ENCODE peak calls at places on chromosomes 7 and 10, in four cellular contexts. R, F, T and N are unnamed samples.

GRCh38 chr10:7311256-7312178 is 99.3 kb downstream of the SFMBT2 start:
- DNase-seq in R (no peak), F (no peak), T (no peak), N (no peak)

GRCh38 chr10:79196470-79197461 is 128.0 kb downstream of the ZMIZ1 start:
- DNase-seq in R (peak; percentile 85), F (no peak), T (peak; percentile 97), N (peak; percentile 89)

GRCh38 chr7:2700141-2700850 is 12.3 kb downstream of the AMZ1 start:
- DNase-seq in R (no peak), F (no peak), T (no peak), N (no peak)

GRCh38 chr7:18610331-18610948 is 114.9 kb downstream of the HDAC9 start:
- DNase-seq in R (peak; percentile 11), F (no peak), T (peak; percentile 55), N (peak; percentile 29)

GRCh38 chr7:3067193-3067592 is 23.5 kb upstream of the CARD11 start:
- DNase-seq in R (no peak), F (no peak), T (no peak), N (no peak)

GRCh38 chr7:34165927-34166550 is 260.7 kb downstream of the BMPER start:
- DNase-seq in R (peak; percentile 49), F (no peak), T (no peak), N (peak; percentile 3)

GRCh38 chr10:89213191-89213808 is 6.2 kb upstream of the CH25H start:
- DNase-seq in R (peak; percentile 34), F (no peak), T (no peak), N (peak; percentile 19)

GRCh38 chr7:45182856-45183710 is 25.5 kb downstream of the RAMP3 start:
- DNase-seq in R (no peak), F (no peak), T (no peak), N (no peak)

GRCh38 chr10:61475449-61475873 is 22.3 kb upstream of the TMEM26 start:
- DNase-seq in R (no peak), F (no peak), T (no peak), N (no peak)

GRCh38 chr7:48025630-48026029 is 3.3 kb downstream of the SUN3 start:
- DNase-seq in R (no peak), F (no peak), T (no peak), N (no peak)

GRCh38 chr10:119849031-119849789 is 23.4 kb downstream of the MCMBP start:
- DNase-seq in R (no peak), F (no peak), T (no peak), N (no peak)

GRCh38 chr10:47079177-47079580 is 168.0 kb downstream of the PTPN20 start:
- DNase-seq in R (no peak), F (no peak), T (no peak), N (no peak)

GRCh38 chr10:102461187-102462054 is 10.1 kb upstream of the C10orf95 start:
- DNase-seq in R (peak; percentile 99), F (peak; percentile 43), T (peak; percentile 98), N (peak; percentile 96)

GRCh38 chr7:104790440-104790839 is 223.6 kb upstream of the KMT2E start:
- DNase-seq in R (no peak), F (no peak), T (no peak), N (no peak)

GRCh38 chr7:26959290-26959689 is 94.9 kb upstream of the SKAP2 start:
- DNase-seq in R (no peak), F (no peak), T (no peak), N (no peak)

GRCh38 chr10:126131338-126131737 is 235.0 kb downstream of the FANK1 start:
- DNase-seq in R (no peak), F (no peak), T (no peak), N (no peak)

GRCh38 chr7:94095359-94096009 is 91.3 kb upstream of the BET1 start:
- DNase-seq in R (no peak), F (no peak), T (no peak), N (no peak)

GRCh38 chr10:15725603-15726002 is 5.9 kb upstream of the ITGA8 start:
- DNase-seq in R (peak; percentile 60), F (no peak), T (no peak), N (peak; percentile 50)

DNA sequence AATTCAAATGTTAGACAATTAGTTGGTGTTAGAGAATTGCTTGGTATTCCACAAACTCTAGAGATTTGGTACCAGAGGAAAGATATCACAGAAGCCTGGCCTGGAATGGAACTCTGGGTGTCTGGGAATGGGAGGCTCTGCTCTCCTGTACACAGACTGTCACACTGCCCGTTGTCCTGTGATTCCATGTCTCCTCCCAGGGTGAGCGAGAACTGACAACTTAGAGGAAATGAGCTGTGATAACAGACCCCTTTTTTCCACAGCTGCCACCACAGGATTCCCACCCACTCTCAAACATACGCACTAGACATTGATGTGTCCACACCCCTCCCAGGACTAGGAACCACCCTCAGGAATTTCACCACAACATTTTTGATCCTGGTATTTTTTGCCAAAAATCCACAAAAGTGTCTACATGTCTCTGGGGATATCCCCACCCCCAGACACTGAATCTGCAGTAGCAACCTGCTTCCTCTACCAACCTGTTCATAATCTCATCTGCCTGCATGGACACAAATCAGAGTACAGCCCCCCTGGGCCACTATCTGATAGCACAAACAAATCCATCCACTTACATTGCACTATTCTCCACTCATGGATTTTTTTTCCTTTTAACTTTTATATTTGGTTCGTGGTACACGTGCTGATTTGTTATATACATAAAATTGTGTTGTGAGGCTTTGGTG is 4.7 kb downstream of the ZNF273 start:
- DNase-seq in R (peak; percentile 27), F (no peak), T (no peak), N (no peak)
- TF ChIP-seq NRF1 in R (no peak), F (no peak), T (no peak), N (no peak)

DNA sequence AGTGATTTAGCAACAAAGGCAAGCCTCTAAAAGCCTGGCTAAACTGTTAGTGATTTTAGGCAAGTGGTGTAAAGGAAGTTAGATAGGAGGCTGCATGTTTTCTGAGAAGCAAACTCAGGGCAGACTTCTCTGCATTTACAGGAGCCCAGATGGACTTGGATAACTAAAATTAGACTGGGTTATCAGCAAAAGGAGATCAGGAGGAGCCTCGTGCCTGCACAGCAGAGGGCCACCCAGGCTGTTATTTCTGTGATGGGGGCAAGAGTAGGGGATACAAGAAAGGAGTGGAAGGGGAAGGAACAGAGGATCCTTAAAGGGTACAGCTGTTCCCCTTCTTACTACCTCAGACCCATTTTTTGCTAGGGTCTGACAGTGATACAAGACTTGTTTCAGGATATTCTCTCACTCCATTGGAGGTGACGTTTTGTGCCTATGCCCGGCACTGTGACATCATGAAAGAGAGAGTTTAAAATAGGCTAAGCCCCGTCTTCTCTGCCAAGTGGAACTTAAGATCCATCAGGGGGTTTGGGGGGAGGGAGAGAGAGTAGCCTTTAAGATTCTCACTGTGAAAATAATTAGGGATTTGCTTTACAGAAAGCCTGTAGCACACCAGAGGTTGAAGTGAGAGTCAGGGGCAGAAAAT is 49.5 kb upstream of the PDCD4 start:
- DNase-seq in R (no peak), F (no peak), T (no peak), N (no peak)
- TF ChIP-seq NRF1 in R (no peak), F (no peak), T (no peak), N (no peak)

DNA sequence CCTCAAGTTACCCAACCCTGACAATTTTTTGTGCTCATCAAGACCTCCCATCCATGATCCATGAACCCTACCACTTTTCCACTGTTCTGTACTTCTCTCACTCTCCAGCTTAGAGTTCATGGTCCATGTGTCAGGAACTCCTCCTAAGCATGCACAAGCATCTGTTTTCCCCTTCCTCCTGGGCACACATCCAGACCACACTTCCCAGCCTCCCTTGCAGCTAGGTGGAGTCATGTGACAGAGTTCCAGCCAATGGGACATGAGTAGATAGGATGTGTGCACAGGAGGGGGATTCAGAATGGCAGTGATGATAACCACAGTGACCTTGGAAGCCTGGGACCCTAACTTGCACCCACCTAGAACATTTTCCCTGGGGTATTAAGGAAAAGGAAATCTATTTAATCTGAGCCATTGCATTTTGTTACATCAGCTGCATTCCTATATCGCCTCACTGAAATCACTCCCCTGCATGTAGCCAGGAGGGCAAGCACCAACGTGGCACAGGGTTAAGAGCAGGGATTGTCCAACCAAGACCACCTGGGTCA is 9.6 kb upstream of the FRMPD2 start:
- DNase-seq in R (no peak), F (no peak), T (no peak), N (no peak)
- TF ChIP-seq NRF1 in R (no peak), F (no peak), T (no peak), N (no peak)

DNA sequence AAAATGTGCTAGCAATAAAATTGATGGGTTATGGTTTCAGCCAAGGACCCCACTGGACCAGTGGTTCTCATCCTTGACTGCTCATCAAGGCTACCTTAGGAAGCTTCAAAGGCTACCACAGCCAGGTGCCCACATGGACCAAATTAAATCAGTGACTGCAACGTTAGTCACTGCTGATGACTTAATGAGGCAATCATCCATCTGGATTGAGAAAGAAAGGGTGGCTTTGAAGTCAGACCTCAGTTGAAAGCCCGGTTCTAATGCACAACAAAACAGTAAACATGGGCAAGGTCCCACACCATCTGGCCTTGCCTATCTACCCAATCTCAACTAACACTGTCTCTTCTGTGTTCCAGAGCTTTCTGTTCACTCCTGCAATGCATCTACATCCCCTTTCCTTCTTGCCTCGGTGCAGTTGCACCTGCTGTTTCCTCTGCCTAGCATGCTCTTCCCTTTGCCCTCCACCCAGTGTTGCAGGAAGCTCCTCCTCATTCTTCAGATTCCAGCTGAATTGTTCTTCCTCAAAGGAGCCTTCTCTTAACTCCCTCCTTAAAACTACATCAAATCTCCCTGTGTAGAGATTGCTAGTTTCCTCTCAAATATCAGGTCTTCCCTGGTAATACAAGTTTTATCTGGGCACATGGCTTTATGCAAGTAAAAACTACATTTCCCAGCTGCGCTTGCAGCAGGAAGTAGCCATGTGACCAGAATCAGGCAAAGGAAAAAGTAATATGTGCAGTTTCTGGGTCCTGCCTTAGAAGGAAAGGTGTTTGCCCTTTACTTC is 10.3 kb upstream of the KCNK18 start:
- DNase-seq in R (no peak), F (no peak), T (no peak), N (peak; percentile 11)
- TF ChIP-seq NRF1 in R (no peak), F (no peak), T (no peak), N (no peak)

GRCh38 chr10:30111340-30111980 is 52.1 kb upstream of the JCAD start:
- DNase-seq in R (no peak), F (no peak), T (no peak), N (no peak)
- TF ChIP-seq NRF1 in R (no peak), F (no peak), T (no peak), N (no peak)

DNA sequence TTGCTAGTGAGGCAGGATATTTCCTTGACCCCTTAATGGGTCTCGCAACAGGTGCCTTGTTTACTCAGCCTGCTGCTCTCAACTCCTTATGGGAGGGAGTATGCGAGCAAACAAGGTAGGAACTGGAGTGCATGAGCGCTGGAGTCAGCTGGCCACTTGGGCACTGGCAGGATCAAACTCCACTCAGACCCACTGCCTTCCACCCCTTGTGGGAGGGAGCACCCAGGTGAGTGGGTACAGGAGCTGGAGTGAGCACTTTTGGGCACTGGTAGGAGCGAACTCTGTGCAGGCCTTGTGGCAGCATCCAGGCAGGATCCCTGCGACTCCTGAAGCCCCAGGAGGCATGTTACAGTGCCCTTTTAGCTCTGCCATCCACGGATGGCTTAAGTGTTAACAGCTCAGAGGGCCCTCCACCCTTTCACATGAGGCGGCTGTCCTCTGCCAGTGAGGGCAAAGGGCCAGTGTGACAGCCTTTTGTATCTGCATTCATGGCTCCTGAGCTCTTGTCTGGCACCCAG is 123.2 kb downstream of the ST7 start:
- DNase-seq in R (no peak), F (no peak), T (no peak), N (no peak)
- TF ChIP-seq NRF1 in R (no peak), F (no peak), T (no peak), N (no peak)